ENCODE peak calls at places on chromosome 10, in four cellular contexts. B is SK-N-SH, L is GM12878, V is K562. O is an unnamed sample.

GRCh38 chr10:96374639-96374984 is 15.8 kb upstream of the OPALIN start:
- DNase-seq in B (peak; percentile 51), L (no peak), V (peak; percentile 12), O (peak; percentile 64)

GRCh38 chr10:1567152-1567551 is 170.2 kb downstream of the ADARB2 start:
- DNase-seq in B (no peak), L (no peak), V (no peak), O (no peak)

GRCh38 chr10:102764340-102765257 is 20.9 kb downstream of the WBP1L start:
- DNase-seq in B (no peak), L (no peak), V (no peak), O (no peak)

GRCh38 chr10:33862706-33863105 is 528.2 kb upstream of the NRP1 start:
- DNase-seq in B (no peak), L (no peak), V (no peak), O (no peak)

GRCh38 chr10:19788075-19788686 is 28.1 kb upstream of the PLXDC2 start:
- DNase-seq in B (peak; percentile 32), L (no peak), V (peak; percentile 39), O (no peak)

GRCh38 chr10:83373659-83374058 is 765.6 kb upstream of the GHITM start:
- DNase-seq in B (peak; percentile 20), L (no peak), V (peak; percentile 9), O (peak; percentile 23)

GRCh38 chr10:75283150-75284096 is 47.7 kb upstream of the COMTD1 start:
- DNase-seq in B (no peak), L (no peak), V (peak; percentile 29), O (no peak)

GRCh38 chr10:79932307-79932706 is 16.6 kb downstream of the SFTPD start:
- DNase-seq in B (no peak), L (no peak), V (no peak), O (no peak)

GRCh38 chr10:22598488-22598887 is 115.9 kb downstream of the PIP4K2A start:
- DNase-seq in B (peak; percentile 45), L (no peak), V (peak; percentile 39), O (no peak)

GRCh38 chr10:20767028-20767427 is 130.1 kb downstream of the NEBL start:
- DNase-seq in B (no peak), L (no peak), V (no peak), O (no peak)

GRCh38 chr10:46236941-46237681 is 49.7 kb upstream of the ANTXRL start:
- DNase-seq in B (no peak), L (no peak), V (no peak), O (peak; percentile 31)

GRCh38 chr10:74006269-74006668 is 8.4 kb downstream of the VCL start:
- DNase-seq in B (no peak), L (no peak), V (no peak), O (no peak)

GRCh38 chr10:126458453-126458852 is 70.2 kb upstream of the ADAM12 start:
- DNase-seq in B (no peak), L (no peak), V (no peak), O (peak; percentile 17)

GRCh38 chr10:62527019-62527827 is 153.1 kb downstream of the ZNF365 start:
- DNase-seq in B (no peak), L (peak; percentile 90), V (no peak), O (no peak)
- TF ChIP-seq NRF1 in B (no peak), L (no peak), V (no peak), O (no peak)

DNA sequence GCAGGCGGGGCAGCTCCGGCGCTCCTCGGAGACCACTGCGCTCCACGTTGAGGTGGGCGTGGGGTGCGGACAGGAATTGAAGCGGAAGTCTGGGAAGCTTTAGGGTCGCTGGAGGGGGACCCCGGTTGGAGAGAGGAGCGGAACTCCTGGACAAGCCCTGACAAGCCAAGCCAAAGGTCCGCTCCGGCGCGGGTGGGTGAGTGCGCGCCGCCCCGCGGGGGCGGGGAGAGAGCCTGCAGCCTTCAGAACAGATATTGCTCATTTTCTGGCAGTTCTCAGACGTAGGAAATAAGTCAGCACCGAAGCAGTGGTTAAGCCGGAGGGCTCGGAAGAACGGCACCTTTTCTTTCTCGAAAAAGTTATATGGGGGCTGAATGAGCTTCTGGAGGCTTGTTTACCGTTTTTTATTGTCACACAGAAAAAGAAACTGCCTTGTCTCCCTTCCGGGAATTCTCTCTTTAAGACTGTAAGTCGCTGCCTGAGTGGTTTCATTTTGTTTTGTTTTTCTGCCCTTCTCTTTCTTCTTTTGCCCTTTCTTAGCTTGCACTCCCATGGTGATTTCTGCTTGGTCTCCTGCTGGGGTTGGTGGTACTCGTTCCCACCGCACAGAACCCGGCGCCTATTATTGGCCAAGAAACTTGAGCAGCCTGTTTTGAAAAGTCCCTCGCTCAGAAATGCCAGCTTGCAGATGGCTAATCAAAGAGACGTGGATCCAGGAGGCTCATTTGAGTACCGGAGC is 732 bp downstream of the FAS start:
- DNase-seq in B (peak; percentile 74), L (no peak), V (peak; percentile 47), O (peak; percentile 50)
- TF ChIP-seq NRF1 in B (no peak), L (no peak), V (no peak), O (no peak)

GRCh38 chr10:59706851-59707797 is 2.5 kb downstream of the SLC16A9 start:
- DNase-seq in B (no peak), L (no peak), V (no peak), O (no peak)
- TF ChIP-seq NRF1 in B (no peak), L (no peak), V (no peak), O (no peak)

GRCh38 chr10:27664464-27664863 is 81.2 kb downstream of the MKX start:
- DNase-seq in B (no peak), L (no peak), V (no peak), O (no peak)
- TF ChIP-seq NRF1 in B (no peak), L (no peak), V (no peak), O (no peak)

GRCh38 chr10:124152781-124153600 is 59.6 kb upstream of the CHST15 start:
- DNase-seq in B (peak; percentile 50), L (peak; percentile 65), V (peak; percentile 1), O (no peak)
- TF ChIP-seq NRF1 in B (no peak), L (no peak), V (no peak), O (no peak)